ENCODE peak calls at places on chromosomes 5 and 9, in four cellular contexts. N is MV-4-11, T is right lobe of liver, J is cardiac fibroblast. W is an unnamed sample.
A peak's percentile ranks its signal among the peaks of the same experiment; 100 is the strongest.

GRCh38 chr5:135209495-135209837 is 175.4 kb upstream of the PITX1 start:
- DNase-seq in N (no peak), T (no peak), J (no peak), W (no peak)

GRCh38 chr9:86075132-86075807 is 24.1 kb downstream of the GOLM1 start:
- DNase-seq in N (peak; percentile 56), T (no peak), J (no peak), W (no peak)

GRCh38 chr5:61163905-61164304 is 1.6 kb upstream of the SMIM15 start:
- DNase-seq in N (no peak), T (no peak), J (no peak), W (no peak)

GRCh38 chr5:167063788-167064187 is 1227.7 kb upstream of the WWC1 start:
- DNase-seq in N (no peak), T (no peak), J (no peak), W (no peak)

GRCh38 chr5:100551183-100551582 is 16.0 kb downstream of the FAM174A start:
- DNase-seq in N (no peak), T (no peak), J (no peak), W (no peak)

GRCh38 chr5:132747064-132747692 is at the start of gene CCNI2:
- DNase-seq in N (no peak), T (no peak), J (no peak), W (no peak)

GRCh38 chr9:126813072-126813471 is 8.2 kb downstream of the ZBTB43 start:
- DNase-seq in N (no peak), T (no peak), J (no peak), W (no peak)

GRCh38 chr5:180313677-180314076 is 21.8 kb upstream of the MAPK9 start:
- DNase-seq in N (peak; percentile 60), T (peak; percentile 89), J (no peak), W (peak; percentile 72)

GRCh38 chr5:151082976-151083651 is 2.3 kb upstream of the TNIP1 start:
- DNase-seq in N (no peak), T (no peak), J (no peak), W (no peak)

GRCh38 chr9:86353591-86354047 is 591 bp downstream of the TUT7 start:
- DNase-seq in N (no peak), T (no peak), J (peak; percentile 36), W (peak; percentile 72)

GRCh38 chr5:2895876-2896275 is 144.4 kb upstream of the IRX2 start:
- DNase-seq in N (no peak), T (no peak), J (no peak), W (no peak)

GRCh38 chr5:139851558-139851957 is 56.0 kb downstream of the PSD2 start:
- DNase-seq in N (no peak), T (no peak), J (no peak), W (no peak)

GRCh38 chr9:124553738-124554137 is 46.5 kb upstream of the NR5A1 start:
- DNase-seq in N (no peak), T (no peak), J (peak; percentile 29), W (no peak)

GRCh38 chr5:113204525-113205161 is 228.0 kb downstream of the DCP2 start:
- DNase-seq in N (no peak), T (peak; percentile 82), J (peak; percentile 78), W (no peak)

GRCh38 chr5:65903581-65903980 is 22.8 kb upstream of the ERBIN start:
- DNase-seq in N (no peak), T (no peak), J (no peak), W (peak; percentile 16)

GRCh38 chr5:142512680-142513042 is 173.2 kb downstream of the FGF1 start:
- DNase-seq in N (no peak), T (no peak), J (peak; percentile 44), W (no peak)

GRCh38 chr5:14503681-14504331 is 77.8 kb upstream of the OTULINL start:
- DNase-seq in N (no peak), T (no peak), J (no peak), W (no peak)

GRCh38 chr5:102961671-102962070 is 158.3 kb downstream of the GIN1 start:
- DNase-seq in N (no peak), T (no peak), J (no peak), W (no peak)

GRCh38 chr5:108345541-108346171 is 36.2 kb downstream of the FBXL17 start:
- DNase-seq in N (peak; percentile 58), T (no peak), J (peak; percentile 74), W (peak; percentile 76)

GRCh38 chr5:19406576-19407365 is 581.2 kb downstream of the CDH18 start:
- DNase-seq in N (no peak), T (no peak), J (no peak), W (no peak)

GRCh38 chr5:161585798-161586197 is 39.3 kb upstream of the GABRB2 start:
- DNase-seq in N (no peak), T (no peak), J (no peak), W (no peak)

GRCh38 chr9:93574900-93575705 is 1.3 kb upstream of the PHF2 start:
- DNase-seq in N (no peak), T (no peak), J (no peak), W (no peak)

GRCh38 chr5:177526191-177526590 is 9.4 kb upstream of the DDX41 start:
- DNase-seq in N (no peak), T (no peak), J (no peak), W (no peak)

GRCh38 chr9:3436629-3437028 is 89.2 kb downstream of the RFX3 start:
- DNase-seq in N (no peak), T (no peak), J (peak; percentile 39), W (no peak)

GRCh38 chr9:38066167-38066906 is 2.7 kb downstream of the SHB start:
- DNase-seq in N (no peak), T (no peak), J (no peak), W (no peak)

GRCh38 chr5:60509519-60509918 is 190.4 kb downstream of the DEPDC1B start:
- DNase-seq in N (no peak), T (no peak), J (no peak), W (no peak)

W was measured in OCI-M1.